ENCODE peak calls at places on chromosomes 11 and 22, in seven cellular contexts. L is A549, E is stomach, T is H1, D is ovary, R is K562, H is transverse colon. V is an unnamed sample.
A peak's percentile ranks its signal among the peaks of the same experiment; 100 is the strongest.

GRCh38 chr11:119166368-119167076 is 2.0 kb upstream of the NLRX1 start:
- DNase-seq in L (peak; percentile 47), E (no peak), T (no peak), D (no peak), R (no peak), H (no peak), V (no peak)

GRCh38 chr11:96139692-96140091 is 203.3 kb downstream of the MAML2 start:
- DNase-seq in L (no peak), E (no peak), T (no peak), D (no peak), R (no peak), H (no peak), V (no peak)

GRCh38 chr22:46068176-46068907 is 82.0 kb upstream of the PPARA start:
- DNase-seq in L (no peak), E (no peak), T (no peak), D (no peak), R (no peak), H (no peak), V (no peak)

GRCh38 chr22:43891360-43892182 is at the start of gene PNPLA5:
- DNase-seq in L (no peak), E (no peak), T (no peak), D (no peak), R (no peak), H (no peak), V (no peak)

GRCh38 chr22:46115388-46115678 is 35.0 kb upstream of the PPARA start:
- DNase-seq in L (no peak), E (no peak), T (no peak), D (no peak), R (no peak), H (no peak), V (no peak)

GRCh38 chr11:118090545-118091162 is 3.9 kb upstream of the SMIM35 start:
- DNase-seq in L (no peak), E (no peak), T (no peak), D (no peak), R (no peak), H (no peak), V (no peak)

GRCh38 chr11:134519390-134519750 is 107.3 kb upstream of the B3GAT1 start:
- DNase-seq in L (no peak), E (no peak), T (no peak), D (no peak), R (no peak), H (no peak), V (peak; percentile 40)

GRCh38 chr11:119645018-119645417 is 84.0 kb downstream of the NECTIN1 start:
- DNase-seq in L (no peak), E (no peak), T (no peak), D (no peak), R (no peak), H (no peak), V (no peak)

GRCh38 chr11:92739020-92739419 is 230.4 kb upstream of the MTNR1B start:
- DNase-seq in L (no peak), E (no peak), T (no peak), D (no peak), R (no peak), H (no peak), V (no peak)

GRCh38 chr22:27108425-27109114 is 451.2 kb downstream of the MIAT start:
- DNase-seq in L (no peak), E (peak; percentile 39), T (no peak), D (peak; percentile 88), R (no peak), H (peak; percentile 32), V (peak; percentile 93)

GRCh38 chr11:8917157-8917820 is 6.3 kb downstream of the AKIP1 start:
- DNase-seq in L (no peak), E (peak; percentile 42), T (no peak), D (peak; percentile 61), R (no peak), H (no peak), V (peak; percentile 76)

GRCh38 chr11:61718613-61719302 is 33.7 kb upstream of the MYRF start:
- DNase-seq in L (no peak), E (no peak), T (no peak), D (peak; percentile 75), R (peak; percentile 38), H (no peak), V (peak; percentile 85)

GRCh38 chr22:19824197-19825015 is 30.3 kb downstream of the GNB1L start:
- DNase-seq in L (no peak), E (peak; percentile 11), T (no peak), D (peak; percentile 2), R (no peak), H (no peak), V (peak; percentile 34)

DNA sequence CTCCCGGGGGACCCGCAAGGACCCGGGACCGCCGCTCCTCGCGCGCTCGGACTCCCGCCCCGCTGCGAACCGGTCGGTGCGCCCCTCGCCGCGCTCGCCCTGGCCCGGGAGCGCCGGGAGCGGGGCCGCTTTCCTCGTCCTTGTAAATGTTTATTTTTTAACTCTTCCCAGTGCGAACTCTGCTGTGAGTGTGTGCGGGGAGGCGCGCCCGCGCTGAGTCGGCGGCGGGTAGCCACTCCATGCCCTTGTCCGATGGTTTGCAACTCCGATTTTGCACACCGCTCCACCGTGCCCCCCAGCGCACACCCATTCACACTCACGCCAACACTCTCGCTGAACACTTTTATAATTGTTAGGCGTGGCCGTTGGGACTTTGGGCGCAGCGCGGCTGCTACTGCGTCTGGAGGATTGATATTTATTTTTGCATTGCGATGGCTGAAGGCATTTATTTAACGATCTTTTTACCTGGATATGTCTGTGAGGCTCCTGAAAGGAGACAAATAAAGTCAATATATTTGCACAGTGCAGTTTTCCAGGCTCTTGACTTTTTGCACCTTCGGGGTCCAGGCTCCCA is 1.0 kb downstream of the C11orf96 start:
- DNase-seq in L (no peak), E (no peak), T (no peak), D (no peak), R (no peak), H (no peak), V (no peak)
- TF ChIP-seq CTCF in L (no peak), E (no peak), T (no peak), D (peak; percentile 10), R (no peak), H (no peak), V (no peak)

GRCh38 chr11:82987997-82988396 is 83.7 kb downstream of the RAB30 start:
- DNase-seq in L (no peak), E (no peak), T (no peak), D (no peak), R (no peak), H (no peak), V (no peak)

GRCh38 chr11:82986491-82986890 is 85.0 kb downstream of the DDIAS start:
- DNase-seq in L (no peak), E (no peak), T (no peak), D (no peak), R (no peak), H (no peak), V (no peak)

GRCh38 chr11:82988936-82989627 is 82.6 kb downstream of the RAB30 start:
- DNase-seq in L (no peak), E (no peak), T (no peak), D (no peak), R (peak; percentile 57), H (no peak), V (no peak)

GRCh38 chr11:82992219-82992618 is 79.5 kb downstream of the RAB30 start:
- DNase-seq in L (no peak), E (no peak), T (no peak), D (no peak), R (no peak), H (no peak), V (peak; percentile 73)

DNA sequence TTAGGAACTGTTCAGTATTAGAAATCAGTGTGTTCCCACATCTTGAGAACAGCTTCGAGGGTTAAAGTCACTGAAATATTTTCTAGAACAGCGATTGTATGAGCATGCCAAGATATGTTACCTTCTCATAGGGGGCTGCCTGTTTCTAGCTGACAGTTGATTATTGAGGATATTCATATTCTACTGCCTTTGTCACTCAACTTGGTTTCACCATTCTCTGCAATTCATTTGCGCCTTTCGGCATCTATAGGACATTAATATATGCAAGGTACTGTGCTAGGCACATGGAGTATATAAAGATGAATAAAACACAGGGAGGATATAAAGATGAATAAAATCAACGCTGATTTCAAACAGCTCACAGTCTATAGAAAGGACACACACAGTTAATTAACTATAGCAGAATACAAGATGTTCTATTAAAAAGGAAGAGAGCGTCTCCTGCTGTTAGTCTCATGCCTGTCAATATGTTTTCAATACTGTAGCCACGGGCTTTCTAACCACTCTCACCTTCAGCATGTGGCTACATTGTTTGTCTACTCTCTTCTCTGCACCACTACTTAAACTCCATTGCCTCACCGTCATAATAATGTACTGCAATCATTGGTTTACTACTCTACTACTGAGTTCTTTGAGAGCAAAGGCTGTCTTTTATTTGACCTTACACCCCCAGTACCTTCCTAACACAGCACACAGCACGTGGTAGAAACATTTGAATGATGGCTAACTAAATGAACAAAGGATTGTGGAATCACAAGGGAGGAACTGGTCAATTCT is 81.9 kb downstream of the RAB30 start:
- DNase-seq in L (no peak), E (no peak), T (no peak), D (no peak), R (no peak), H (no peak), V (no peak)
- TF ChIP-seq EP300 in L (no peak), E (no peak), T (no peak), D (no peak), R (no peak), H (no peak), V (no peak)

GRCh38 chr22:24117942-24118341 is 63.3 kb upstream of the SUSD2 start:
- DNase-seq in L (no peak), E (no peak), T (no peak), D (no peak), R (no peak), H (no peak), V (no peak)
- TF ChIP-seq CTCF in L (no peak), E (no peak), T (no peak), D (no peak), R (no peak), H (no peak), V (no peak)

GRCh38 chr22:50399751-50400331 is 56.7 kb downstream of the PPP6R2 start:
- DNase-seq in L (peak; percentile 35), E (peak; percentile 42), T (peak; percentile 21), D (no peak), R (peak; percentile 43), H (peak; percentile 41), V (no peak)

GRCh38 chr22:50400406-50400805 is 57.3 kb downstream of the PPP6R2 start:
- DNase-seq in L (no peak), E (no peak), T (no peak), D (no peak), R (no peak), H (no peak), V (no peak)

GRCh38 chr22:50400931-50401330 is 57.8 kb downstream of the PPP6R2 start:
- DNase-seq in L (no peak), E (no peak), T (no peak), D (no peak), R (no peak), H (no peak), V (no peak)

GRCh38 chr22:50398698-50399648 is 55.8 kb downstream of the PPP6R2 start:
- DNase-seq in L (no peak), E (peak; percentile 63), T (no peak), D (no peak), R (no peak), H (no peak), V (no peak)

DNA sequence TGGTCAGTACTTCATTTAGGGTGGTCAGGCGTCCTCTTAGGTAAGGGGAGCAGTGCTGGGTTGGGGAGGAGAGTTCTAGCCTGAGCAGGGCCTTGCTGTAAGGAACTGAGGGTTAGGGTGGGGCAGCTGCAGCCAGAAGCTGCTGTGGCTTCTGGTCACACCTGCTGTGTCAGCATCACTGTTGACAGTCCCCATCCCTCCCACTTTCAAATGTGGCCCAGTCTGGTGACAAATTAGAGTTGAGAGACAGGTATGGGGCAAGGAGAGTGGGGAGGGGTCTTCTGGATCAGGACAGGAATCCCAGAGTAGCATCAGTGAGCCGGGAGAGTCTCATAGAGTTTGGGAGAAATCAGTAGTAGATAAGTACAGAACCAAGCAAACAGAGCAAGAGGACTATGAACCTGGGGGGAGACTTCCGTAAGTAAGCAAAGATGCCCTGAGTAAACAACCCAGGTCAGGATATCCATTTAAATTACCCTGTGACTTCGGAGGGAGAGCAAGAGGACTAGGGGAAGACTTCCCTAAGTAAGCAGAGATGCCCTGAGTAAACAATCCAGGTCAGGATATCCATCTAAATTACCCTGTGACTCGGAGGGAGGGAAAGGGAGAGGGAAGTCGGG is 53.7 kb downstream of the PPP6R2 start:
- DNase-seq in L (peak; percentile 13), E (no peak), T (no peak), D (no peak), R (no peak), H (no peak), V (no peak)
- TF ChIP-seq EP300 in L (no peak), E (no peak), T (no peak), D (no peak), R (no peak), H (no peak), V (no peak)